ENCODE peak calls at places on chromosomes 16 and 17, in eight cellular contexts. V is adrenal gland, N is RWPE1, K is mesendoderm, D is mammary epithelial cell, P is thyroid gland, Q is cardiac muscle cell, Y is A673. T is an unnamed sample.
A peak's percentile ranks its signal among the peaks of the same experiment; 100 is the strongest.

GRCh38 chr16:85798901-85799496 is 345 bp downstream of the EMC8 start:
- DNase-seq in V (peak; percentile 58), Q (no peak), D (peak; percentile 14), K (no peak), N (peak; percentile 58), P (no peak), Y (no peak), T (no peak)

GRCh38 chr16:86665319-86665675 is 86.9 kb downstream of the FOXL1 start:
- DNase-seq in K (no peak), Y (no peak), D (peak; percentile 80), Q (no peak), V (no peak), P (no peak), N (no peak), T (no peak)

GRCh38 chr16:30377050-30377811 is 2.6 kb downstream of the MYL11 start:
- DNase-seq in D (no peak), K (peak; percentile 75), V (no peak), Y (no peak), Q (no peak), P (peak; percentile 95), N (no peak), T (no peak)

GRCh38 chr17:40448213-40448638 is 5.0 kb downstream of the IGFBP4 start:
- DNase-seq in Y (no peak), Q (no peak), N (no peak), P (peak; percentile 62), V (peak; percentile 73), D (no peak), K (no peak), T (no peak)

GRCh38 chr17:79006001-79006400 is 3.6 kb downstream of the CANT1 start:
- DNase-seq in V (peak; percentile 54), Y (no peak), K (no peak), P (no peak), D (no peak), N (no peak), Q (no peak), T (no peak)

GRCh38 chr16:11128211-11129123 is 127.5 kb downstream of the SOCS1 start:
- DNase-seq in P (peak; percentile 91), D (no peak), V (no peak), K (no peak), Y (peak; percentile 72), Q (no peak), N (no peak), T (no peak)

GRCh38 chr16:17237350-17237944 is 233.3 kb downstream of the XYLT1 start:
- DNase-seq in D (no peak), Y (no peak), K (no peak), V (no peak), N (no peak), Q (no peak), P (no peak), T (no peak)

GRCh38 chr17:56592487-56593072 is 919 bp upstream of the NOG start:
- DNase-seq in Q (peak; percentile 88), N (peak; percentile 60), K (peak; percentile 87), P (peak; percentile 61), Y (peak; percentile 77), V (peak; percentile 58), D (peak; percentile 61), T (no peak)

GRCh38 chr17:79840989-79841286 is 1.7 kb upstream of the CBX4 start:
- DNase-seq in N (no peak), Y (no peak), Q (no peak), D (no peak), P (no peak), V (no peak), K (no peak), T (no peak)

GRCh38 chr16:2157480-2158261 is 2.1 kb downstream of the TRAF7 start:
- DNase-seq in Q (no peak), D (no peak), K (no peak), P (no peak), N (no peak), V (no peak), Y (no peak), T (no peak)

GRCh38 chr16:2154533-2155090 is 970 bp upstream of the TRAF7 start:
- DNase-seq in Q (no peak), N (no peak), Y (no peak), K (no peak), P (no peak), D (no peak), V (no peak), T (no peak)

GRCh38 chr16:2155091-2156024 is at the start of gene TRAF7:
- DNase-seq in V (peak; percentile 100), P (peak; percentile 98), Q (peak; percentile 100), N (peak; percentile 97), D (peak; percentile 100), Y (peak; percentile 100), K (peak; percentile 100), T (peak; percentile 100)

GRCh38 chr16:2156849-2157224 is 1.3 kb downstream of the TRAF7 start:
- DNase-seq in D (no peak), N (no peak), K (no peak), Y (no peak), Q (no peak), P (no peak), V (no peak), T (no peak)

GRCh38 chr16:2156025-2156848 is 655 bp downstream of the TRAF7 start:
- DNase-seq in Y (peak; percentile 41), D (peak; percentile 61), N (no peak), K (peak; percentile 59), V (no peak), P (peak; percentile 17), Q (peak; percentile 59), T (no peak)
- H3K27ac ChIP-seq in Y (peak overlapping the region; percentile 72), D (peak overlapping the region; percentile 76), N (peak overlapping the region; percentile 100), K (peak overlapping the region; percentile 42), V (peak overlapping the region; percentile 58), P (peak overlapping the region; percentile 73), Q (peak overlapping the region; percentile 63), T (peak overlapping the region; percentile 90)

GRCh38 chr17:58219789-58220183 is 731 bp upstream of the MKS1 start:
- DNase-seq in Y (no peak), K (no peak), D (peak; percentile 25), P (peak; percentile 17), Q (no peak), V (no peak), N (peak; percentile 5), T (no peak)
- H3K27ac ChIP-seq in Y (peak overlapping the region; percentile 47), K (no peak overlapping the region), D (peak overlapping the region; percentile 18), P (peak overlapping the region; percentile 67), Q (no peak overlapping the region), V (no peak overlapping the region), N (no peak overlapping the region), T (peak overlapping the region; percentile 72)

DNA sequence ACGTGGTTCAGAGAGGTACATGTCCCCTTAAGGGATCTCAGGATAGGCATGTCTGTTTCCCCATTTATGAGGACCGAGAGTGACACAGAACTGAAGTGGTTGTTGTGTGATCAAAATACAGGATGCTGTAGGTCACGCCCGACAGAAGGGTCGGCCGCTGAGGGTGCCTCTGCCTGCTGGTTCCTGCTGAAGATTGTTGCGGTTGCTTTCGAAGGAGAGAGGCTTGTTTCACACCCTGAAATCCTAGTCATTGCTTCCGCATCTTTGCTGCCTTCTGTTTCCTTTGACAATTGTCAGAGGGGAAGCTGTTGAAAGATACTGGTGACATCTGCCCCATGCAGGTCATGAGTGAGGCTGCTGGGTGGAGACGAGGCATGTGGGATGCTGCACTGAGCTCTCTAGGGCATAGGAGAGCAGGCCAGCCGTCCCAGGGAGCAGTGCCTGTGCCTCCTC is 3.8 kb upstream of the NAT9 start:
- DNase-seq in Q (no peak), Y (no peak), D (no peak), K (no peak), N (no peak), V (peak; percentile 77), P (no peak), T (no peak)
- H3K27ac ChIP-seq in Q (no peak overlapping the region), Y (no peak overlapping the region), D (no peak overlapping the region), K (no peak overlapping the region), N (peak overlapping the region; percentile 18), V (no peak overlapping the region), P (no peak overlapping the region), T (no peak overlapping the region)

DNA sequence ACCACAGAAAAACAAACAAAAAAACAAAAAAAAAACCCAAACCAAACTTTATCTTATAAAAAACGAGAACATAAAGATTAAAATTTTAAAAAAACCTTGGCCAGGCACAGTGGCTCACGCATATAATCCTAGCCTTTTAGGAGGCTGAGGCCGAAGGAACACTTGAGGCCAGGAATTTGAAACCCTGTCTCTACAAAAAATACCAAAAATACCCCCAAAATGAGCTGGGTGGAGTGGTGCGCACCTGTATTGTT is 11.5 kb downstream of the SUPT4H1 start:
- DNase-seq in D (no peak), N (no peak), Y (no peak), V (no peak), P (no peak), Q (no peak), K (no peak), T (no peak)
- H3K27ac ChIP-seq in D (no peak overlapping the region), N (no peak overlapping the region), Y (no peak overlapping the region), V (no peak overlapping the region), P (no peak overlapping the region), Q (no peak overlapping the region), K (no peak overlapping the region), T (no peak overlapping the region)

GRCh38 chr16:81480856-81481821 is 36.5 kb downstream of the CMIP start:
- DNase-seq in Y (no peak), D (no peak), N (no peak), Q (no peak), K (no peak), P (no peak), V (peak; percentile 86), T (no peak)

GRCh38 chr16:81482329-81483063 is 37.9 kb downstream of the CMIP start:
- DNase-seq in Q (no peak), V (no peak), K (peak; percentile 61), N (no peak), Y (no peak), P (no peak), D (no peak), T (no peak)

GRCh38 chr16:81483970-81484595 is 39.5 kb downstream of the CMIP start:
- DNase-seq in P (no peak), V (no peak), N (peak; percentile 13), D (no peak), Q (no peak), K (no peak), Y (no peak), T (no peak)

GRCh38 chr16:81485225-81485624 is 40.6 kb downstream of the CMIP start:
- DNase-seq in P (no peak), K (no peak), N (no peak), Q (no peak), Y (no peak), V (no peak), D (no peak), T (no peak)

DNA sequence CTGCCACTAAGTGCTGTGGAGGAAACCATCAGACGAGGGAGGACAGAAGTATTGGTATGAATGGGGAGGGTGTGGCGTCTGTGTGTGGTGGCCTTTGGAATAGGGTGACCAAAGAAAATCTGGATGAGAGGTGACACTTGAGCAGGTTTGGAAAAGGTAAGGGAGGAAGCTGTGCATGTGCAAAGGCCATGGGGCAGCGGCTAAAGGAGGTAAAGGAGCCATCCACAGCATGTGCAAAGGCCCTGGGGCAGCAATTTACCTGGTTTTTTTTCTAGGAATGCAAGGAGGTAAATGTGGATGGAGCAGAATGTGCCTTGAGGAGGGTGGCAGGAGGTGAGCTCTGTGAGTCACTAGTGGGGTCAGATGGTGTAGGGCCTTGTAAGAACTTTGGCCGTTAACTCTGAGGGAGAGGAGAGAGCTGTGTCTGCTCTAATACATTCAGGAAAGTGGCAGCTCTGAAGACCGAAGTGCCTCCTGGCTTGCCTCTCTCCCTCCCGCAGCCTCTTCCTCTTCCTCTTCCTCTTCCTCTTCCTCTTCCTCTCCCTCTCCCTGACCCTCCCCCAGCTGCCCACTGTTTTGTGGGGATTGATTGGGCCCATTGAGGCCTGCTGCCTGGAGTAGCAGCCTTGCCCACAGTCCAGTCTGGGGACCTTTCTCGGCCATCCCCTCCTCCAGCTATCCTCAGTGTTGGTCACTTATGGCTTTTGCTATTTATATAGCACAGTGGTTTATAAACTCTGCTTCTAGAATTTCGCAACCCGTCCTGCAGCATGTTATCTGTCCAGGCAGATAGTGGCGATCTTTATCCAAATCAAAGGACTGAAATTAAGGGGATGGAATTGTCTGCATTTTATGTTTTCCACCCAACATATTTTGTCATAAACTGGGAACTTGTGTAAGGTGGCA is 38.7 kb downstream of the CMIP start:
- DNase-seq in N (no peak), D (no peak), Q (no peak), P (no peak), K (no peak), V (no peak), Y (no peak), T (no peak)
- H3K27ac ChIP-seq in N (peak overlapping the region; percentile 31), D (no peak overlapping the region), Q (no peak overlapping the region), P (no peak overlapping the region), K (no peak overlapping the region), V (peak overlapping the region; percentile 50), Y (no peak overlapping the region), T (no peak overlapping the region)